ENCODE peak calls at places on chromosome 13, in seven cellular contexts. D is HepG2, B is MM.1S, R is neural progenitor cell, F is mammary epithelial cell, J is GM23248, C is DND-41. P is an unnamed sample.

GRCh38 chr13:44620057-44620456 is 43.9 kb upstream of the TSC22D1 start:
- DNase-seq in D (no peak), B (no peak), R (peak), F (peak), J (peak), C (no peak), P (peak)

GRCh38 chr13:36192166-36192565 is 22.2 kb downstream of the SOHLH2 start:
- DNase-seq in D (no peak), B (peak), R (no peak), F (no peak), J (peak), C (no peak), P (peak)

GRCh38 chr13:68023838-68024581 is 793.9 kb upstream of the PCDH9 start:
- DNase-seq in D (no peak), B (no peak), R (no peak), F (no peak), J (no peak), C (no peak), P (no peak)

GRCh38 chr13:30884543-30884942 is 21.5 kb upstream of the MEDAG start:
- DNase-seq in D (no peak), B (no peak), R (no peak), F (no peak), J (no peak), C (peak), P (no peak)

GRCh38 chr13:38530492-38530891 is 156.4 kb upstream of the FREM2 start:
- DNase-seq in D (no peak), B (no peak), R (no peak), F (peak), J (peak), C (no peak), P (peak)

GRCh38 chr13:26132756-26133155 is 80.9 kb upstream of the SHISA2 start:
- DNase-seq in D (no peak), B (no peak), R (peak), F (peak), J (peak), C (peak), P (peak)

GRCh38 chr13:51717786-51718398 is 86.1 kb downstream of the DHRS12 start:
- DNase-seq in D (no peak), B (no peak), R (no peak), F (no peak), J (peak), C (no peak), P (no peak)

GRCh38 chr13:34420975-34421719 is 520.9 kb upstream of the NBEA start:
- DNase-seq in D (no peak), B (no peak), R (no peak), F (peak), J (peak), C (no peak), P (no peak)

GRCh38 chr13:101265934-101266333 is 150.4 kb downstream of the NALCN start:
- DNase-seq in D (no peak), B (peak), R (no peak), F (no peak), J (peak), C (no peak), P (no peak)

GRCh38 chr13:77310161-77310560 is 16.7 kb downstream of the MYCBP2 start:
- DNase-seq in D (no peak), B (no peak), R (no peak), F (no peak), J (no peak), C (no peak), P (no peak)

GRCh38 chr13:94249512-94249911 is 230.0 kb downstream of the DCT start:
- DNase-seq in D (peak), B (no peak), R (peak), F (peak), J (peak), C (no peak), P (peak)

GRCh38 chr13:25977671-25978070 is 74.1 kb downstream of the SHISA2 start:
- DNase-seq in D (no peak), B (no peak), R (no peak), F (no peak), J (no peak), C (no peak), P (no peak)

GRCh38 chr13:114131581-114132418 is 623 bp downstream of the RASA3 start:
- DNase-seq in D (no peak), B (no peak), R (peak), F (peak), J (peak), C (peak), P (peak)
- H3K9ac ChIP-seq in D (no peak), B (peak), R (no peak), F (no peak), J (peak), C (peak), P (peak)

GRCh38 chr13:109162248-109163051 is 533.0 kb downstream of the MYO16 start:
- DNase-seq in D (no peak), B (peak), R (no peak), F (peak), J (no peak), C (peak), P (no peak)
- TF ChIP-seq EZH2 in D (no peak), B (no peak), R (no peak), F (no peak), J (no peak), C (no peak), P (no peak)

GRCh38 chr13:103007427-103007762 is 58.8 kb downstream of the SLC10A2 start:
- DNase-seq in D (no peak), B (no peak), R (no peak), F (no peak), J (no peak), C (no peak), P (no peak)
- H3K9ac ChIP-seq in D (no peak), B (no peak), R (no peak), F (no peak), J (no peak), C (no peak), P (no peak)

DNA sequence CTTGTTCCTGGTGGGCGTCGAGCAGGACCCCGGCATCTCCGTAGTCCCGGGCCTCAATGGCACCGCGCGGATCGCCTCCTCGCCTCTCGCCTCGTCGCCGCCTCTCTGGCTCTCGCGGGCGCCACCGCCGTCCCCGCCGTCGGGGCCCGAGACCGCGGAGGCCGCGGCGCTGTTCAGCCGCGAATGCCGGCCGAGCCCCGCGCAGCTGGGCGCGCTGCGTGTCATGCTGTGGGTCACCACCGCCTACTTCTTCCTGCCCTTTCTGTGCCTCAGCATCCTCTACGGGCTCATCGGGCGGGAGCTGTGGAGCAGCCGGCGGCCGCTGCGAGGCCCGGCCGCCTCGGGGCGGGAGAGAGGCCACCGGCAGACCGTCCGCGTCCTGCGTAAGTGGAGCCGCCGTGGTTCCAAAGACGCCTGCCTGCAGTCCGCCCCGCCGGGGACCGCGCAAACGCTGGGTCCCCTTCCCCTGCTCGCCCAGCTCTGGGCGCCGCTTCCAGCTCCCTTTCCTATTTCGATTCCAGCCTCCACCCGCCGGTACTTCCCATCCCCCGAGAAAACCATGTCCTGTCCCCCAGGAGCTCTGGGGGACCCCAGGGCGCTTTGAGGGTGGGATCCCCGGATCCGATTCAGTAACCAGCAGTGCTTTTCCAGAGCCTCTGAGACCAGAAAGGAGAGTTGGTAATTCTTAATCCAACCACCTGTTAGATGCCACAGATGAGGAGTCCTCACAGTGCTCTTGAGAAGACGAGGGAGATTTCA is 897 bp downstream of the MLNR start:
- DNase-seq in D (no peak), B (no peak), R (peak), F (no peak), J (peak), C (no peak), P (no peak)
- TF ChIP-seq EZH2 in D (no peak), B (no peak), R (peak), F (no peak), J (peak), C (no peak), P (peak)

P was measured in fibroblast of lung.